ENCODE peak calls at places on chromosomes 5 and 9, in four cellular contexts. W, A, P and F are unnamed samples.

GRCh38 chr5:54632131-54632551 is 114.6 kb downstream of the SNX18 start:
- DNase-seq in W (no peak), A (no peak), P (peak), F (no peak)

GRCh38 chr9:27168496-27168895 is 59.5 kb downstream of the TEK start:
- DNase-seq in W (no peak), A (no peak), P (no peak), F (no peak)

GRCh38 chr5:916441-917293 is 24.0 kb downstream of the TRIP13 start:
- DNase-seq in W (no peak), A (no peak), P (no peak), F (no peak)

GRCh38 chr5:14580037-14581034 is 1.3 kb upstream of the OTULINL start:
- DNase-seq in W (no peak), A (no peak), P (peak), F (no peak)

GRCh38 chr9:16869961-16870605 is 387 bp downstream of the BNC2 start:
- DNase-seq in W (no peak), A (no peak), P (no peak), F (no peak)

GRCh38 chr5:133509742-133510079 is 102.6 kb downstream of the FSTL4 start:
- DNase-seq in W (no peak), A (no peak), P (no peak), F (no peak)

GRCh38 chr5:86075139-86075538 is 542.6 kb upstream of the COX7C start:
- DNase-seq in W (no peak), A (no peak), P (no peak), F (no peak)

GRCh38 chr5:6702633-6703032 is 10.6 kb upstream of the TENT4A start:
- DNase-seq in W (no peak), A (no peak), P (no peak), F (no peak)

GRCh38 chr5:93022770-93023169 is 558.2 kb downstream of the NR2F1-AS1 start:
- DNase-seq in W (no peak), A (no peak), P (peak), F (no peak)

GRCh38 chr9:133054966-133055365 is 6.8 kb upstream of the CEL start:
- DNase-seq in W (no peak), A (no peak), P (no peak), F (no peak)